ENCODE peak calls at places on chromosomes 13 and 19, in nine cellular contexts. C is astrocyte; Y is thoracic aorta; H is CD8-positive, alpha-beta memory T cell; Q is lower lobe of right lung; B is ascending aorta; A is psoas muscle; T is fibroblast of lung; I is fibroblast of mammary gland. W is an unnamed sample.

GRCh38 chr13:73596382-73596781 is 537.6 kb downstream of the KLF5 start:
- DNase-seq in C (no peak), Y (no peak), H (no peak), Q (no peak), B (no peak), A (no peak), T (no peak), I (no peak), W (no peak)

GRCh38 chr19:17235618-17236413 is 9.8 kb downstream of the OCEL1 start:
- DNase-seq in C (peak; percentile 68), Y (no peak), H (peak; percentile 71), Q (peak; percentile 88), B (no peak), A (peak; percentile 86), T (peak; percentile 72), I (peak; percentile 66), W (peak; percentile 91)

GRCh38 chr13:85772379-85772778 is 26.8 kb downstream of the SLITRK6 start:
- DNase-seq in C (peak; percentile 33), Y (no peak), H (no peak), Q (no peak), B (no peak), A (no peak), T (peak; percentile 19), I (peak; percentile 14), W (no peak)

GRCh38 chr13:43153436-43154082 is 130.2 kb downstream of the DNAJC15 start:
- DNase-seq in C (peak; percentile 94), Y (no peak), H (no peak), Q (no peak), B (no peak), A (no peak), T (peak; percentile 79), I (peak; percentile 48), W (no peak)

GRCh38 chr19:35879770-35880317 is 11.5 kb downstream of the APLP1 start:
- DNase-seq in C (peak; percentile 72), Y (peak; percentile 62), H (peak; percentile 73), Q (peak; percentile 93), B (peak; percentile 64), A (peak; percentile 94), T (peak; percentile 88), I (peak; percentile 89), W (peak; percentile 95)

GRCh38 chr13:60990032-60990733 is 425.5 kb downstream of the PCDH20 start:
- DNase-seq in C (no peak), Y (no peak), H (no peak), Q (no peak), B (no peak), A (no peak), T (no peak), I (no peak), W (no peak)

GRCh38 chr19:6484251-6484650 is 2.7 kb upstream of the DENND1C start:
- DNase-seq in C (no peak), Y (no peak), H (no peak), Q (peak; percentile 61), B (no peak), A (no peak), T (no peak), I (no peak), W (no peak)

GRCh38 chr19:39768334-39768733 is 10.3 kb upstream of the LEUTX start:
- DNase-seq in C (no peak), Y (no peak), H (no peak), Q (no peak), B (no peak), A (no peak), T (no peak), I (no peak), W (no peak)

GRCh38 chr13:35956074-35956473 is 175.1 kb downstream of the DCLK1 start:
- DNase-seq in C (no peak), Y (no peak), H (no peak), Q (no peak), B (no peak), A (no peak), T (no peak), I (no peak), W (no peak)

GRCh38 chr13:113220877-113221276 is 11.5 kb downstream of the CUL4A start:
- DNase-seq in C (peak; percentile 8), Y (no peak), H (no peak), Q (no peak), B (no peak), A (no peak), T (peak; percentile 17), I (peak; percentile 23), W (no peak)

GRCh38 chr19:51751655-51752054 is at the start of gene FPR1:
- DNase-seq in C (peak; percentile 43), Y (no peak), H (no peak), Q (no peak), B (no peak), A (no peak), T (no peak), I (peak; percentile 88), W (no peak)

GRCh38 chr19:56142087-56142787 is 1.1 kb downstream of the ZNF444 start:
- DNase-seq in C (no peak), Y (no peak), H (no peak), Q (peak; percentile 73), B (no peak), A (no peak), T (no peak), I (no peak), W (no peak)

GRCh38 chr13:27044837-27045570 is 126.6 kb downstream of the USP12 start:
- DNase-seq in C (no peak), Y (no peak), H (no peak), Q (no peak), B (no peak), A (no peak), T (no peak), I (no peak), W (no peak)

GRCh38 chr19:58307736-58308135 is 2.6 kb downstream of the ERVK3-1 start:
- DNase-seq in C (no peak), Y (no peak), H (no peak), Q (no peak), B (no peak), A (no peak), T (no peak), I (no peak), W (no peak)

GRCh38 chr19:18700501-18701249 is 17.2 kb downstream of the CRTC1 start:
- DNase-seq in C (peak; percentile 36), Y (no peak), H (peak; percentile 69), Q (peak; percentile 85), B (no peak), A (peak; percentile 92), T (peak; percentile 44), I (peak; percentile 49), W (peak; percentile 94)

GRCh38 chr19:34171539-34171876 is 796 bp upstream of the LSM14A start:
- DNase-seq in C (peak; percentile 76), Y (no peak), H (no peak), Q (no peak), B (no peak), A (no peak), T (peak; percentile 73), I (peak; percentile 89), W (no peak)

GRCh38 chr13:49616688-49617065 is 11.6 kb upstream of the ARL11 start:
- DNase-seq in C (no peak), Y (no peak), H (no peak), Q (no peak), B (no peak), A (no peak), T (peak; percentile 22), I (no peak), W (no peak)

GRCh38 chr19:18020212-18021067 is 12.5 kb downstream of the ARRDC2 start:
- DNase-seq in C (peak; percentile 18), Y (peak; percentile 77), H (no peak), Q (peak; percentile 88), B (peak; percentile 77), A (peak; percentile 99), T (no peak), I (peak; percentile 39), W (peak; percentile 99)

GRCh38 chr13:91381371-91381770 is 17.1 kb upstream of the GPC5 start:
- DNase-seq in C (peak; percentile 12), Y (no peak), H (no peak), Q (no peak), B (no peak), A (no peak), T (peak; percentile 69), I (peak; percentile 27), W (no peak)

DNA sequence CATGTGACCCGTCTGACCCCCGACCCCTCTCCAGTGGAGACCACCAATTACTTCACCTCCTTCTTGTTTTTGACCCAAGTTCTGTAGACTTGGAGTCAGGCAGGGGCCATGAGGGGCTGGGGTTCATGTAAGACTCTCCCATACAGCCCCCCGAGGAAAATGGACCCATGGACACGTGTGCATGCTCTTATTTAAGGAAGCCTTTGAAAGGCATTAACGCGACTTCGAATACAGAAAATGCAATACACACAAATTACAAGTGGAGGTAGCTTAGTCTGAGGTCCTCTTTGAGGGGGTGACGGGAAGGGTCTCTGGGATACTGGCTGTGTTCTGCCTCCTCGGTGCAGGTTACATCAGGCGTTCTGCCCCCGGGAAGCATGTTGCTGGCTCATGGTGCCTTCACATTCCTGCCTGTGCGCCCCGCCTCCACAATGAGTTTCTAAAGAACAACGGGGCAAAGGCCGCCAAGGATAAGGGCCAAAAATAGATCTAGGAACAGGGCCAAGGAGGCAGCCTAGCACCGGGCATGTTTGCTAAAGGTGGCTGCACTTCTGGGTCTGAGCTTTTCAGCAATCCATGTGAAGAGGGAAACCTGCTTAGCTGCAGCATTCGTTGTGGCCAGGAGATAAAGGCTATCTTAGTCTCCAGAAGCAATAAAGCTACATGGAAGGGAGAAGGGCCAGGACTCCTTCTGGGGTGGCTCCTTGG is 54.5 kb downstream of the RAB20 start:
- DNase-seq in C (no peak), Y (no peak), H (no peak), Q (peak; percentile 86), B (no peak), A (peak; percentile 72), T (peak; percentile 60), I (no peak), W (peak; percentile 85)
- H3K4me3 ChIP-seq in C (no peak overlapping the region), Y (peak overlapping the region; percentile 37), H (no peak overlapping the region), Q (no peak overlapping the region), B (no peak overlapping the region), A (no peak overlapping the region), T (no peak overlapping the region), I (no peak overlapping the region), W (peak overlapping the region; percentile 24)

GRCh38 chr19:41554902-41555301 is 21.1 kb upstream of the CEACAM21 start:
- DNase-seq in C (no peak), Y (no peak), H (no peak), Q (no peak), B (no peak), A (no peak), T (no peak), I (no peak), W (no peak)
- H3K4me3 ChIP-seq in C (no peak overlapping the region), Y (no peak overlapping the region), H (peak overlapping the region; percentile 44), Q (no peak overlapping the region), B (no peak overlapping the region), A (no peak overlapping the region), T (no peak overlapping the region), I (no peak overlapping the region), W (no peak overlapping the region)

GRCh38 chr19:9205506-9206113 is 13.8 kb downstream of the OR7D4 start:
- DNase-seq in C (peak; percentile 21), Y (peak; percentile 3), H (peak; percentile 42), Q (peak; percentile 76), B (peak; percentile 16), A (peak; percentile 74), T (peak; percentile 66), I (peak; percentile 62), W (peak; percentile 85)
- H3K4me3 ChIP-seq in C (no peak overlapping the region), Y (peak overlapping the region; percentile 61), H (no peak overlapping the region), Q (peak overlapping the region; percentile 22), B (peak overlapping the region; percentile 41), A (peak overlapping the region; percentile 54), T (peak overlapping the region; percentile 14), I (peak overlapping the region; percentile 15), W (peak overlapping the region; percentile 64)

DNA sequence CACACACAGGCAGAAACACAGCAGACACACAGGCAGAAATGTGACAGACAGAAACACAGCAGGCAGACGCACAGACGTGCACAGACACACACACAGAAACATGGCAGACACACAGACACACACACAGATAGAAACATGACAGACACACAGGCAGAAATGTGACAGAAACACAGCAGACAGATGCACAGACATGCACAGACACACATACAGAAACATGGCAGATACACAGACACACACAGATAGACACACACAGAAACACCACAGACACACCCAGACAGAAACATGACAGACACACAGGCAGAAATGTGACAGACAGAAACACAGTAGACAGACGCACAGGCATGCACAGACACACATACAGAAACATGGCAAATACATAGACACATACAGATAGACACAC is 1.3 kb downstream of the TBXA2R start:
- DNase-seq in C (no peak), Y (no peak), H (no peak), Q (no peak), B (no peak), A (no peak), T (no peak), I (no peak), W (no peak)
- H3K4me3 ChIP-seq in C (peak overlapping the region; percentile 64), Y (peak overlapping the region; percentile 87), H (peak overlapping the region; percentile 21), Q (peak overlapping the region; percentile 59), B (peak overlapping the region; percentile 96), A (peak overlapping the region; percentile 62), T (no peak overlapping the region), I (no peak overlapping the region), W (peak overlapping the region; percentile 45)